ENCODE peak calls at places on chromosomes 12 and 14, in nine cellular contexts. One of them, this sample, is unnamed.

GRCh38 chr14:53055003-53055402 is 98.1 kb downstream of the DDHD1 start:
- DNase-seq in right atrium auricular region: no peak
- DNase-seq in astrocyte of the cerebellum: peak; percentile 55
- DNase-seq in ovary: no peak
- DNase-seq in coronary artery: no peak
- DNase-seq in AG10803: peak; percentile 64
- DNase-seq in Peyer's patch: no peak
- DNase-seq in brain microvascular endothelial cell: peak; percentile 22
- DNase-seq in thyroid gland: no peak
- DNase-seq in this sample: peak; percentile 72

GRCh38 chr14:65637780-65638179 is 225.2 kb downstream of the FUT8 start:
- DNase-seq in coronary artery: no peak
- DNase-seq in thyroid gland: no peak
- DNase-seq in Peyer's patch: no peak
- DNase-seq in AG10803: peak; percentile 10
- DNase-seq in brain microvascular endothelial cell: no peak
- DNase-seq in astrocyte of the cerebellum: peak; percentile 23
- DNase-seq in right atrium auricular region: no peak
- DNase-seq in ovary: no peak
- DNase-seq in this sample: no peak

GRCh38 chr14:22338381-22338780 is 250.6 kb downstream of the DAD1 start:
- DNase-seq in AG10803: no peak
- DNase-seq in brain microvascular endothelial cell: no peak
- DNase-seq in Peyer's patch: no peak
- DNase-seq in astrocyte of the cerebellum: no peak
- DNase-seq in thyroid gland: peak; percentile 18
- DNase-seq in ovary: no peak
- DNase-seq in right atrium auricular region: no peak
- DNase-seq in coronary artery: no peak
- DNase-seq in this sample: no peak

GRCh38 chr14:78367355-78367754 is 197.2 kb downstream of the NRXN3 start:
- DNase-seq in thyroid gland: no peak
- DNase-seq in coronary artery: no peak
- DNase-seq in Peyer's patch: no peak
- DNase-seq in ovary: no peak
- DNase-seq in right atrium auricular region: no peak
- DNase-seq in AG10803: no peak
- DNase-seq in brain microvascular endothelial cell: no peak
- DNase-seq in astrocyte of the cerebellum: no peak
- DNase-seq in this sample: no peak

GRCh38 chr12:116495260-116495659 is 63.9 kb upstream of the MAP1LC3B2 start:
- DNase-seq in ovary: no peak
- DNase-seq in AG10803: peak; percentile 90
- DNase-seq in brain microvascular endothelial cell: peak; percentile 32
- DNase-seq in astrocyte of the cerebellum: peak; percentile 45
- DNase-seq in coronary artery: no peak
- DNase-seq in Peyer's patch: no peak
- DNase-seq in thyroid gland: no peak
- DNase-seq in right atrium auricular region: no peak
- DNase-seq in this sample: peak; percentile 5

GRCh38 chr12:101671157-101671791 is 26.2 kb upstream of the CHPT1 start:
- DNase-seq in astrocyte of the cerebellum: no peak
- DNase-seq in thyroid gland: peak; percentile 37
- DNase-seq in ovary: no peak
- DNase-seq in coronary artery: no peak
- DNase-seq in Peyer's patch: no peak
- DNase-seq in AG10803: no peak
- DNase-seq in brain microvascular endothelial cell: no peak
- DNase-seq in right atrium auricular region: no peak
- DNase-seq in this sample: no peak

GRCh38 chr12:2514038-2514340 is 280.8 kb upstream of the FKBP4 start:
- DNase-seq in coronary artery: no peak
- DNase-seq in brain microvascular endothelial cell: no peak
- DNase-seq in astrocyte of the cerebellum: no peak
- DNase-seq in right atrium auricular region: no peak
- DNase-seq in thyroid gland: peak; percentile 67
- DNase-seq in Peyer's patch: no peak
- DNase-seq in AG10803: no peak
- DNase-seq in ovary: no peak
- DNase-seq in this sample: no peak

GRCh38 chr12:90086281-90086680 is 377.6 kb upstream of the ATP2B1 start:
- DNase-seq in brain microvascular endothelial cell: no peak
- DNase-seq in coronary artery: no peak
- DNase-seq in ovary: no peak
- DNase-seq in Peyer's patch: no peak
- DNase-seq in thyroid gland: no peak
- DNase-seq in astrocyte of the cerebellum: no peak
- DNase-seq in right atrium auricular region: no peak
- DNase-seq in AG10803: no peak
- DNase-seq in this sample: no peak

GRCh38 chr12:89542912-89543592 is 17.2 kb upstream of the POC1B start:
- DNase-seq in right atrium auricular region: peak; percentile 65
- DNase-seq in thyroid gland: peak; percentile 71
- DNase-seq in brain microvascular endothelial cell: peak; percentile 75
- DNase-seq in coronary artery: no peak
- DNase-seq in ovary: peak; percentile 59
- DNase-seq in Peyer's patch: no peak
- DNase-seq in AG10803: peak; percentile 84
- DNase-seq in astrocyte of the cerebellum: peak; percentile 83
- DNase-seq in this sample: peak; percentile 88

GRCh38 chr12:2250797-2251196 is 198.0 kb downstream of the CACNA1C start:
- DNase-seq in AG10803: peak; percentile 78
- DNase-seq in brain microvascular endothelial cell: peak; percentile 41
- DNase-seq in right atrium auricular region: no peak
- DNase-seq in ovary: no peak
- DNase-seq in astrocyte of the cerebellum: no peak
- DNase-seq in thyroid gland: no peak
- DNase-seq in Peyer's patch: no peak
- DNase-seq in coronary artery: no peak
- DNase-seq in this sample: peak; percentile 33

GRCh38 chr14:103157969-103158368 is 34.7 kb downstream of the TNFAIP2 start:
- DNase-seq in right atrium auricular region: no peak
- DNase-seq in Peyer's patch: no peak
- DNase-seq in ovary: no peak
- DNase-seq in astrocyte of the cerebellum: no peak
- DNase-seq in thyroid gland: no peak
- DNase-seq in brain microvascular endothelial cell: no peak
- DNase-seq in AG10803: no peak
- DNase-seq in coronary artery: peak; percentile 40
- DNase-seq in this sample: no peak

GRCh38 chr14:103161054-103161397 is 37.8 kb downstream of the TNFAIP2 start:
- DNase-seq in AG10803: peak; percentile 76
- DNase-seq in brain microvascular endothelial cell: no peak
- DNase-seq in ovary: no peak
- DNase-seq in coronary artery: peak; percentile 35
- DNase-seq in right atrium auricular region: no peak
- DNase-seq in astrocyte of the cerebellum: no peak
- DNase-seq in Peyer's patch: no peak
- DNase-seq in thyroid gland: no peak
- DNase-seq in this sample: no peak

GRCh38 chr14:103160321-103161053 is 37.2 kb downstream of the TNFAIP2 start:
- DNase-seq in thyroid gland: no peak
- DNase-seq in astrocyte of the cerebellum: no peak
- DNase-seq in coronary artery: peak; percentile 55
- DNase-seq in ovary: no peak
- DNase-seq in brain microvascular endothelial cell: no peak
- DNase-seq in Peyer's patch: no peak
- DNase-seq in right atrium auricular region: no peak
- DNase-seq in AG10803: no peak
- DNase-seq in this sample: no peak

GRCh38 chr14:103156733-103157411 is 33.6 kb downstream of the TNFAIP2 start:
- DNase-seq in Peyer's patch: no peak
- DNase-seq in astrocyte of the cerebellum: no peak
- DNase-seq in AG10803: no peak
- DNase-seq in thyroid gland: no peak
- DNase-seq in right atrium auricular region: no peak
- DNase-seq in coronary artery: peak; percentile 49
- DNase-seq in ovary: no peak
- DNase-seq in brain microvascular endothelial cell: no peak
- DNase-seq in this sample: no peak

DNA sequence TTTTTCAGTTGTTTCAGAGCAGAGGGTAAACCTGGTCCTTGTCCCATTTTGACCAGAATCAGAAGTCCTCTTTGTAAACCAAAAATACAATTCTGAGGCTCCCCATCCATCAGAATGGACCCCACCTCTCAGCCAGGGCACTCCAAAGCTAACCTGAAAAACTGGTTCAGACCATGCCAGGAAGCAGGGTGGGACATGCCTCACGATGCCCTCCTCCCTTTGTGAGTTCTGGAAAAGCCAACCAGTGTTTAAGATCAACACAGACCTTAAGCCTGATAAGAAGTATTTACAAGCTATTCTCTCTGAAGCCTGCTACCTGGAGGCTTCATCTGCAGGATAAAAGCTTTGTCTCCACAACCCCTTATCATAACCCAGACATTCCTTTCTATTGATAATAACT is 35.4 kb downstream of the TNFAIP2 start:
- DNase-seq in coronary artery: peak; percentile 28
- DNase-seq in astrocyte of the cerebellum: no peak
- DNase-seq in right atrium auricular region: no peak
- DNase-seq in AG10803: no peak
- DNase-seq in thyroid gland: peak; percentile 49
- DNase-seq in brain microvascular endothelial cell: no peak
- DNase-seq in Peyer's patch: no peak
- DNase-seq in ovary: no peak
- DNase-seq in this sample: no peak
- H3K4me3 ChIP-seq in coronary artery: no peak overlapping the region
- H3K4me3 ChIP-seq in astrocyte of the cerebellum: no peak overlapping the region
- H3K4me3 ChIP-seq in right atrium auricular region: no peak overlapping the region
- H3K4me3 ChIP-seq in AG10803: no peak overlapping the region
- H3K4me3 ChIP-seq in thyroid gland: no peak overlapping the region
- H3K4me3 ChIP-seq in brain microvascular endothelial cell: no peak overlapping the region
- H3K4me3 ChIP-seq in Peyer's patch: no peak overlapping the region
- H3K4me3 ChIP-seq in ovary: no peak overlapping the region
- H3K4me3 ChIP-seq in this sample: no peak overlapping the region

DNA sequence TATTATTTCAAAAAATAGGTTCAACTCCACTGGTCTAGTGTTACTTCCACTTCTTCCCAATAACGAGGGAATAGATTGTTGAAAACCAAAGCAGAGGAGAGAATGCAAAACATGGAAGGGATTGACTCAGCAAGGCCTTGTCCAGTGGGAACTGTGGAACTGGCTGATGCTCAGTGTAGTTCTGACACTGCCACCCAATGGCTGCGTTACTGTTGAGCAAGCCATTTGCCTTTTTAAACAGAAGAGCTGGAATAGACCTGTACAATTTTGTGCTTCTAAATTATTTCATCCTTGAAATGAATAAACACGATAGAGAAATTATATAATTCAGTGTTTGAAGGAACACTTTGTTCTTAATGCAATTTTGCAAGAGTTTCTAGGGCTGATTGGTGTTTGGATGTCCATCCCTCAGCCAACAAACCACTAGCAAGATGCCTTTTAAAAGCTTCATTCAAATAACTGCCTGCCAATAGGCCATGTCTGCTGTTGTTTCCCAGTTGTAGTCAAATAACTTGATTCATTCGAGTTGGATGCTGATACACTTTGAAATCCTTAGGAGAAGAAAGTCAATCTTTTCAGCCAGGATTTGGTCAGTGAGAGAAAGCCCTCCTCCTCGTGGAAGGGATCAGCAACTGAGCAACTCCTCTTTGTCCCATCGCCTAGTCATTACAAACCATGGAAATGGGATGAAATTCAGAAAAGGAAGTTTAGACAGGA is 7.2 kb upstream of the MGP start:
- DNase-seq in coronary artery: no peak
- DNase-seq in astrocyte of the cerebellum: no peak
- DNase-seq in right atrium auricular region: peak; percentile 80
- DNase-seq in brain microvascular endothelial cell: peak; percentile 40
- DNase-seq in AG10803: no peak
- DNase-seq in Peyer's patch: no peak
- DNase-seq in ovary: peak; percentile 74
- DNase-seq in thyroid gland: peak; percentile 45
- DNase-seq in this sample: peak; percentile 40
- TF ChIP-seq CTCF in coronary artery: no peak
- TF ChIP-seq CTCF in astrocyte of the cerebellum: no peak
- TF ChIP-seq CTCF in right atrium auricular region: no peak
- TF ChIP-seq CTCF in brain microvascular endothelial cell: peak; percentile 41
- TF ChIP-seq CTCF in AG10803: no peak
- TF ChIP-seq CTCF in Peyer's patch: peak; percentile 16
- TF ChIP-seq CTCF in ovary: no peak
- TF ChIP-seq CTCF in thyroid gland: no peak
- TF ChIP-seq CTCF in this sample: no peak

GRCh38 chr12:126910570-126910969 is 1356.4 kb upstream of the TMEM132C start:
- DNase-seq in thyroid gland: no peak
- DNase-seq in ovary: no peak
- DNase-seq in astrocyte of the cerebellum: no peak
- DNase-seq in Peyer's patch: no peak
- DNase-seq in coronary artery: no peak
- DNase-seq in AG10803: no peak
- DNase-seq in brain microvascular endothelial cell: no peak
- DNase-seq in right atrium auricular region: no peak
- DNase-seq in this sample: no peak
- H3K4me3 ChIP-seq in thyroid gland: no peak overlapping the region
- H3K4me3 ChIP-seq in ovary: no peak overlapping the region
- H3K4me3 ChIP-seq in astrocyte of the cerebellum: no peak overlapping the region
- H3K4me3 ChIP-seq in Peyer's patch: no peak overlapping the region
- H3K4me3 ChIP-seq in coronary artery: no peak overlapping the region
- H3K4me3 ChIP-seq in AG10803: no peak overlapping the region
- H3K4me3 ChIP-seq in brain microvascular endothelial cell: no peak overlapping the region
- H3K4me3 ChIP-seq in right atrium auricular region: no peak overlapping the region
- H3K4me3 ChIP-seq in this sample: no peak overlapping the region

DNA sequence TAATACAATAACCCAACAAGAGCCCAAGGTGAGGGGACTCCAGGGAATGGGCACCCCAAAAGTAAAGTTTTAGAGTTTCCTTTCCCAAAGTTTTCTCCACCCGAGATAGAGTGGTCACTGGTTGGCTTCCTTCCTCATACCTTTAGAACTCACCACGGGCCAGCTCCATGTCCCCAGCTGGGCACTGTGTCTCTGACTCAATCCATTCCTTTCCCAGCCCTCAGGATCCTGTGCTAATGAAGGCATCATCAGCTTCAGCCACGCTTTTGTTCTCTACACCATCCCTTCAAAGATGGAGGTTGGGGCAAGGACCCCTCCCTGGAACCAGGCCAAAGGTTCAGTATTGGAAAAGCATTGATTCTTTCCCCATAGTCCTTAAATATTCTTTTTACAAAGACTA is 59.8 kb upstream of the VASH1 start:
- DNase-seq in coronary artery: no peak
- DNase-seq in brain microvascular endothelial cell: no peak
- DNase-seq in astrocyte of the cerebellum: no peak
- DNase-seq in ovary: no peak
- DNase-seq in AG10803: no peak
- DNase-seq in thyroid gland: no peak
- DNase-seq in right atrium auricular region: peak; percentile 60
- DNase-seq in Peyer's patch: no peak
- DNase-seq in this sample: no peak
- TF ChIP-seq CTCF in coronary artery: no peak
- TF ChIP-seq CTCF in brain microvascular endothelial cell: no peak
- TF ChIP-seq CTCF in astrocyte of the cerebellum: no peak
- TF ChIP-seq CTCF in ovary: no peak
- TF ChIP-seq CTCF in AG10803: no peak
- TF ChIP-seq CTCF in thyroid gland: no peak
- TF ChIP-seq CTCF in right atrium auricular region: no peak
- TF ChIP-seq CTCF in Peyer's patch: no peak
- TF ChIP-seq CTCF in this sample: no peak